ENCODE peak calls at places on chromosomes 16 and 17, in nine cellular contexts. W is posterior cingulate gyrus, P is B cell, Q is mucosa of descending colon, X is cardiac septum, N is T-helper 1 cell, H is GM10248, T is upper lobe of right lung, I is progenitor cell of endocrine pancreas. E is an unnamed sample.

GRCh38 chr17:55722742-55723487 is at the start of gene TMEM100:
- DNase-seq in H (no peak), T (no peak), Q (no peak), X (no peak), N (no peak), I (no peak), P (no peak), W (no peak), E (no peak)

GRCh38 chr16:60815865-60816264 is 1220.4 kb downstream of the CDH8 start:
- DNase-seq in H (no peak), Q (no peak), I (no peak), T (no peak), P (no peak), X (no peak), N (no peak), W (no peak), E (no peak)

GRCh38 chr16:4402439-4403132 is 13.8 kb downstream of the CORO7 start:
- DNase-seq in I (peak), N (peak), P (peak), Q (peak), T (peak), W (peak), H (peak), X (peak), E (peak)

GRCh38 chr16:15970743-15971434 is 21.5 kb downstream of the ABCC1 start:
- DNase-seq in H (no peak), T (no peak), X (no peak), N (no peak), P (no peak), I (no peak), Q (no peak), W (no peak), E (no peak)

GRCh38 chr16:85195884-85196816 is 83.9 kb upstream of the CIBAR2 start:
- DNase-seq in T (no peak), W (no peak), P (no peak), I (no peak), Q (peak), H (no peak), X (no peak), N (no peak), E (no peak)

GRCh38 chr16:58384437-58385055 is 7.7 kb upstream of the GINS3 start:
- DNase-seq in P (no peak), I (no peak), X (no peak), N (no peak), H (no peak), Q (no peak), T (no peak), W (no peak), E (no peak)

GRCh38 chr17:57919912-57920311 is 35.3 kb downstream of the CUEDC1 start:
- DNase-seq in Q (no peak), W (no peak), H (no peak), I (no peak), T (no peak), X (no peak), N (no peak), P (no peak), E (no peak)

GRCh38 chr16:73610605-73611177 is 562.8 kb upstream of the ZFHX3 start:
- DNase-seq in N (no peak), H (no peak), X (no peak), T (no peak), Q (no peak), W (no peak), I (no peak), P (no peak), E (no peak)

GRCh38 chr16:70737377-70738082 is 51.7 kb upstream of the MTSS2 start:
- DNase-seq in W (no peak), I (no peak), H (peak), N (peak), Q (peak), X (peak), T (peak), P (peak), E (no peak)

GRCh38 chr17:19531780-19532501 is 1.7 kb upstream of the SLC47A1 start:
- DNase-seq in H (no peak), Q (no peak), P (no peak), I (no peak), T (no peak), N (no peak), X (no peak), W (no peak), E (peak)

GRCh38 chr17:71975331-71975801 is 145.5 kb upstream of the SOX9 start:
- DNase-seq in N (no peak), X (no peak), I (no peak), H (no peak), W (no peak), Q (peak), P (no peak), T (no peak), E (no peak)

GRCh38 chr17:39671651-39672521 is 3.6 kb downstream of the PNMT start:
- DNase-seq in Q (peak), P (no peak), I (no peak), W (no peak), H (peak), N (no peak), X (no peak), T (peak), E (no peak)

GRCh38 chr17:17176341-17176740 is 29.8 kb downstream of the PLD6 start:
- DNase-seq in T (no peak), I (no peak), P (no peak), N (peak), W (no peak), H (no peak), X (no peak), Q (no peak), E (no peak)

GRCh38 chr16:75108792-75109731 is 7.5 kb downstream of the LDHD start:
- DNase-seq in T (peak), W (peak), Q (peak), I (no peak), X (peak), P (peak), N (peak), H (peak), E (no peak)

GRCh38 chr17:29929006-29929543 is 953 bp downstream of the SSH2 start:
- DNase-seq in Q (no peak), N (peak), W (peak), I (no peak), X (no peak), H (no peak), T (no peak), P (peak), E (no peak)

GRCh38 chr17:1646199-1646875 is 805 bp upstream of the SCARF1 start:
- DNase-seq in P (no peak), W (no peak), Q (peak), T (no peak), I (no peak), N (no peak), H (no peak), X (no peak), E (no peak)

GRCh38 chr17:75864448-75864871 is 9.3 kb upstream of the WBP2 start:
- DNase-seq in P (peak), H (peak), I (no peak), Q (peak), X (no peak), W (no peak), N (peak), T (peak), E (no peak)

GRCh38 chr16:29760567-29761279 is 14.9 kb upstream of the C16orf54 start:
- DNase-seq in X (no peak), I (no peak), N (no peak), H (no peak), T (no peak), Q (no peak), P (no peak), W (no peak), E (no peak)

GRCh38 chr17:1908699-1909309 is 79.0 kb downstream of the RPA1 start:
- DNase-seq in N (peak), H (peak), X (no peak), I (peak), P (peak), Q (peak), T (no peak), W (peak), E (no peak)

GRCh38 chr16:19785512-19786130 is 67.5 kb downstream of the IQCK start:
- DNase-seq in P (no peak), N (no peak), H (no peak), X (no peak), W (no peak), T (no peak), Q (no peak), I (no peak), E (no peak)

GRCh38 chr16:50213939-50214519 is 52.3 kb upstream of the ADCY7 start:
- DNase-seq in P (peak), I (no peak), T (no peak), H (peak), Q (no peak), X (no peak), W (no peak), N (peak), E (no peak)

GRCh38 chr17:29612094-29612403 is 10.7 kb downstream of the CORO6 start:
- DNase-seq in I (no peak), W (no peak), N (no peak), T (peak), Q (no peak), H (no peak), X (no peak), P (no peak), E (peak)

GRCh38 chr17:78107457-78107856 is 21.1 kb downstream of the TMC6 start:
- DNase-seq in N (no peak), W (no peak), Q (no peak), I (no peak), T (no peak), H (no peak), P (no peak), X (no peak), E (no peak)

GRCh38 chr16:84351630-84352029 is 16.7 kb upstream of the ATP2C2 start:
- DNase-seq in P (no peak), H (no peak), Q (no peak), W (no peak), I (no peak), X (no peak), N (no peak), T (no peak), E (no peak)

GRCh38 chr16:81366316-81366932 is 51.7 kb downstream of the GAN start:
- DNase-seq in H (peak), Q (no peak), N (peak), P (peak), W (no peak), I (no peak), X (no peak), T (no peak), E (no peak)

GRCh38 chr17:44375196-44376017 is 11.8 kb upstream of the FAM171A2 start:
- DNase-seq in P (no peak), H (no peak), T (no peak), N (no peak), W (no peak), I (no peak), X (peak), Q (peak), E (peak)